ENCODE peak calls at places on chromosomes 1 and 21, in eight cellular contexts. L is esophagus squamous epithelium, B is adrenal gland, D is ovary, U is body of pancreas, R is GM12892, K is transverse colon, E is heart left ventricle. I is an unnamed sample.

GRCh38 chr1:197674286-197674685 is 101.0 kb downstream of the DENND1B start:
- DNase-seq in L (no peak), B (no peak), D (no peak), U (no peak), R (no peak), K (no peak), E (no peak), I (no peak)

GRCh38 chr21:42236014-42236413 is 17.1 kb downstream of the ABCG1 start:
- DNase-seq in L (no peak), B (peak), D (no peak), U (peak), R (no peak), K (no peak), E (peak), I (no peak)

GRCh38 chr21:21230672-21231071 is 232.5 kb downstream of the NCAM2 start:
- DNase-seq in L (no peak), B (no peak), D (no peak), U (no peak), R (no peak), K (no peak), E (no peak), I (no peak)

GRCh38 chr1:233790662-233791371 is 113.7 kb upstream of the SLC35F3 start:
- DNase-seq in L (no peak), B (peak), D (peak), U (peak), R (peak), K (peak), E (peak), I (peak)

GRCh38 chr1:158208717-158209116 is 28.0 kb downstream of the CD1D start:
- DNase-seq in L (no peak), B (no peak), D (no peak), U (no peak), R (no peak), K (no peak), E (no peak), I (no peak)

GRCh38 chr1:39142394-39143060 is 62.0 kb upstream of the MACF1 start:
- DNase-seq in L (no peak), B (no peak), D (no peak), U (peak), R (no peak), K (no peak), E (no peak), I (no peak)

GRCh38 chr1:24149854-24150227 is 6.9 kb upstream of the IL22RA1 start:
- DNase-seq in L (no peak), B (peak), D (no peak), U (no peak), R (no peak), K (peak), E (no peak), I (no peak)

GRCh38 chr1:209583408-209583807 is at the start of gene CAMK1G:
- DNase-seq in L (no peak), B (no peak), D (peak), U (no peak), R (no peak), K (no peak), E (no peak), I (no peak)

GRCh38 chr1:59898927-59899326 is 27.6 kb downstream of the CYP2J2 start:
- DNase-seq in L (no peak), B (no peak), D (no peak), U (no peak), R (no peak), K (no peak), E (no peak), I (no peak)

GRCh38 chr1:168159251-168159650 is 19.5 kb upstream of the TIPRL start:
- DNase-seq in L (no peak), B (no peak), D (no peak), U (no peak), R (no peak), K (no peak), E (no peak), I (no peak)

GRCh38 chr1:235703516-235703915 is 53.9 kb upstream of the GNG4 start:
- DNase-seq in L (no peak), B (no peak), D (no peak), U (no peak), R (no peak), K (no peak), E (no peak), I (no peak)

GRCh38 chr1:190436615-190437014 is 41.0 kb downstream of the BRINP3 start:
- DNase-seq in L (no peak), B (no peak), D (no peak), U (no peak), R (no peak), K (no peak), E (no peak), I (no peak)

GRCh38 chr1:154219511-154219910 is 1.2 kb upstream of the UBAP2L start:
- DNase-seq in L (no peak), B (peak), D (no peak), U (peak), R (no peak), K (peak), E (no peak), I (no peak)

GRCh38 chr1:192951961-192952460 is 107.1 kb downstream of the UCHL5 start:
- DNase-seq in L (no peak), B (peak), D (no peak), U (no peak), R (peak), K (peak), E (no peak), I (no peak)

DNA sequence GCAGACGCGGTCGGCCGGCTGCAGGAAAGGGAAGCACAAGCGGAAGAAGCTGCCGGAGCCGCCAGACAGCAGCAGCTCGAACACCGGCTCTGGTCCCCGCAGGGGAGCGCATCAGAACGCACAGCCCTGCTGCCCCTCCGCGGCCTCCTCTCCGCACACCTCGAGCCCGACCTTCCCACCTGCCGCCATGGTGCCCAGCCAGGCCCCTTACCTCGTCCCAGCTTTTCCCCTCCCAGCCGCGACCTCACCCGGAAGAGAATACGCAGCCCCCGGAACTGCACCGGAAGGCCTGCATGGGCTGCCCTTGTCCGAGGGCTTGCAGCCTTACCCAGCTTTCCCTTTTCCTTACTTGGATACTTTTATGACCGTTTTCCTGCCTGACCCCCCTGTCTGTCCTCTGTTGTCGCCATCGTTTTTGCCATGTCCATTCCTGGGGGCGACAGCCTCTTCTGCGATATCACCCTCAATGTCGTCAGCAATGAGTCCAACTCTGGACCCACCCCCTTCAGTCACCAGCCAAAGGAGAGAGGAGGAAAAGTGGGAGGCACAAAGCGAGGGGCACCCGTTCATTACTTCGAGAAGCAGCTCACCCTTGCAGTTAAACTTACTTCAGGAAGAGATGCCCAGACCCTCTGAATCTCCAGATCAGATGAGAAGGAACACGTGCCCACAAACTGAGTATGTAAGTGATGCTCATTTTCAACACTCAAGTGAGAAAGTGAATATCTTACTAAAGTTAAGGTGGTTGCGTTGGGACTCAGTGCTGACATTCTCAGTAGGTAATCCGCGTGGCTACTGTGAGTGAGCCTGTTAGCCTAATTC is 25.5 kb downstream of the UTS2 start:
- DNase-seq in L (no peak), B (no peak), D (no peak), U (no peak), R (no peak), K (no peak), E (no peak), I (no peak)
- TF ChIP-seq POLR2A in L (no peak), B (no peak), D (no peak), U (no peak), R (no peak), K (no peak), E (no peak), I (no peak)

GRCh38 chr1:117616967-117617366 is 11.1 kb downstream of the TENT5C start:
- DNase-seq in L (no peak), B (no peak), D (no peak), U (no peak), R (no peak), K (no peak), E (no peak), I (no peak)
- TF ChIP-seq POLR2A in L (no peak), B (no peak), D (no peak), U (no peak), R (no peak), K (no peak), E (no peak), I (no peak)

GRCh38 chr1:95072532-95073419 is at the start of gene ALG14:
- DNase-seq in L (peak), B (peak), D (peak), U (peak), R (peak), K (peak), E (peak), I (peak)
- TF ChIP-seq POLR2A in L (peak), B (peak), D (peak), U (peak), R (no peak), K (peak), E (peak), I (peak)

GRCh38 chr1:9847269-9847668 is 23.5 kb upstream of the CLSTN1 start:
- DNase-seq in L (no peak), B (no peak), D (no peak), U (no peak), R (no peak), K (no peak), E (no peak), I (no peak)

GRCh38 chr1:9845914-9846313 is 22.1 kb upstream of the CLSTN1 start:
- DNase-seq in L (no peak), B (no peak), D (no peak), U (no peak), R (no peak), K (peak), E (no peak), I (no peak)

GRCh38 chr1:9844746-9845145 is 21.0 kb upstream of the CLSTN1 start:
- DNase-seq in L (no peak), B (no peak), D (no peak), U (no peak), R (no peak), K (no peak), E (no peak), I (no peak)

GRCh38 chr1:9848022-9848421 is 24.3 kb upstream of the CLSTN1 start:
- DNase-seq in L (no peak), B (peak), D (no peak), U (no peak), R (no peak), K (no peak), E (no peak), I (no peak)

GRCh38 chr1:9846611-9847171 is 22.9 kb upstream of the CLSTN1 start:
- DNase-seq in L (no peak), B (no peak), D (no peak), U (no peak), R (no peak), K (no peak), E (no peak), I (no peak)
- TF ChIP-seq POLR2A in L (no peak), B (no peak), D (no peak), U (no peak), R (no peak), K (no peak), E (no peak), I (no peak)

GRCh38 chr1:150268706-150269403 is at the start of gene APH1A:
- DNase-seq in L (peak), B (peak), D (peak), U (peak), R (peak), K (peak), E (peak), I (peak)
- TF ChIP-seq POLR2A in L (peak), B (peak), D (no peak), U (peak), R (peak), K (peak), E (peak), I (peak)

DNA sequence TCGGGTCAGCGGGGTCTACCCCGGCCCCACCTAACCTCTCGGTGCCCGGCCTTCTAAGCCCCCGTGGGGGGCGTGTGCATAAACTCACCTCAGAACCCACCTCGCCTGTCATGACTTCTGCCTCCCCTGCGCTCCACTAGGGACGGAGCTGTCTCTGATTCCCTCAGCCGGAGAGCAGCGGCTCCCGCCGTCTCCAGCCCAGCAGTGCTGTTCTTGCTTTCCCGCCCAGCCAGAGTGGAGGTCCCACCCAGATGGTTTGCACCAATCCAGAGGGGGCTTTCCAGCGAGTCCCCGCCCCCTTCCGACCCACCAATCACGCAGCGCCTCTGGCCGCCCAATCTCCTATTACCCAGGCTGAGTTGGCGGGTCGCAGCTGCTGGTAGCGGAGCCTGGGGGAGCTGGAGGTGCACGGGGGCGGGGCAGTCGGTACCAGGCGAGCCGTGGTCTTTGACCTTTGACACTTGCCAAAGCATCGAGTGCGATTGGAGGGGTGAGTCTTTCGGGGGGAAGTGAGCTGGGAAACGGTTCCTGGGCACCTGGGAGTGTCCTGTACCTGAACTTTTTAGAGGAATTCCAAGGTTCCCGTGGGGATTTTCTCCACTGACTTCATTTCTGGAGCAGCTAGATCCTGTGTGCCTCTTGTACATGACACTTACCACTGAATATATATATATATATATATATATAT is at the start of gene CLSPN:
- DNase-seq in L (peak), B (peak), D (peak), U (peak), R (peak), K (peak), E (peak), I (peak)
- TF ChIP-seq POLR2A in L (peak), B (peak), D (no peak), U (peak), R (peak), K (no peak), E (peak), I (peak)